ENCODE peak calls at places on chromosomes 7 and 10, in seven cellular contexts. H is A549, A is GM20000, R is astrocyte of the spinal cord, I is thoracic aorta, V is ascending aorta, W is neural progenitor cell. C is an unnamed sample.

GRCh38 chr10:10591682-10592412 is 425.8 kb upstream of the CELF2 start:
- DNase-seq in H (no peak), A (no peak), R (no peak), I (no peak), V (no peak), W (peak; percentile 16), C (no peak)

GRCh38 chr7:106345421-106346166 is 60.8 kb upstream of the NAMPT start:
- DNase-seq in H (no peak), A (no peak), R (peak; percentile 59), I (no peak), V (no peak), W (no peak), C (no peak)

GRCh38 chr10:110680473-110681020 is 36.4 kb downstream of the RBM20 start:
- DNase-seq in H (no peak), A (no peak), R (no peak), I (no peak), V (no peak), W (no peak), C (no peak)

GRCh38 chr10:114311023-114311422 is 72.0 kb downstream of the VWA2 start:
- DNase-seq in H (no peak), A (no peak), R (no peak), I (no peak), V (peak; percentile 24), W (no peak), C (no peak)

GRCh38 chr10:49037187-49037586 is 78.1 kb downstream of the VSTM4 start:
- DNase-seq in H (no peak), A (no peak), R (peak; percentile 34), I (no peak), V (no peak), W (no peak), C (peak; percentile 87)

GRCh38 chr10:31322647-31323046 is 3.6 kb downstream of the ZEB1 start:
- DNase-seq in H (peak; percentile 28), A (peak; percentile 17), R (no peak), I (no peak), V (no peak), W (peak; percentile 5), C (no peak)

GRCh38 chr10:5976689-5977470 is 463 bp downstream of the IL15RA start:
- DNase-seq in H (peak; percentile 55), A (peak; percentile 60), R (peak; percentile 37), I (no peak), V (peak; percentile 74), W (peak; percentile 58), C (peak; percentile 7)

GRCh38 chr10:108461976-108462375 is 1297.5 kb upstream of the SORCS1 start:
- DNase-seq in H (no peak), A (no peak), R (no peak), I (no peak), V (no peak), W (no peak), C (no peak)

GRCh38 chr7:169165-169853 is 23.1 kb upstream of the FAM20C start:
- DNase-seq in H (no peak), A (no peak), R (no peak), I (no peak), V (no peak), W (peak; percentile 26), C (no peak)

GRCh38 chr10:4263281-4263921 is 478.4 kb upstream of the KLF6 start:
- DNase-seq in H (no peak), A (no peak), R (no peak), I (no peak), V (no peak), W (no peak), C (no peak)

GRCh38 chr10:43078175-43078985 is 1.5 kb downstream of the RET start:
- DNase-seq in H (peak; percentile 17), A (peak; percentile 37), R (no peak), I (no peak), V (no peak), W (no peak), C (no peak)

GRCh38 chr10:132724436-132724835 is 61.5 kb downstream of the NKX6-2 start:
- DNase-seq in H (no peak), A (no peak), R (peak; percentile 89), I (no peak), V (no peak), W (no peak), C (no peak)

GRCh38 chr10:101867931-101868330 is 24.3 kb upstream of the KCNIP2 start:
- DNase-seq in H (no peak), A (no peak), R (no peak), I (no peak), V (no peak), W (no peak), C (peak; percentile 31)

GRCh38 chr7:140738280-140738679 is 41.8 kb downstream of the NDUFB2 start:
- DNase-seq in H (no peak), A (no peak), R (no peak), I (no peak), V (no peak), W (no peak), C (no peak)

GRCh38 chr7:31137234-31137633 is 85.1 kb downstream of the ADCYAP1R1 start:
- DNase-seq in H (no peak), A (no peak), R (no peak), I (no peak), V (no peak), W (no peak), C (no peak)

GRCh38 chr7:25656581-25657026 is 428.3 kb upstream of the NPVF start:
- DNase-seq in H (no peak), A (no peak), R (no peak), I (no peak), V (no peak), W (no peak), C (peak; percentile 96)

GRCh38 chr7:101556453-101556968 is 72.6 kb downstream of the MYL10 start:
- DNase-seq in H (no peak), A (no peak), R (no peak), I (no peak), V (peak; percentile 18), W (no peak), C (no peak)

GRCh38 chr7:113268757-113269156 is 150.4 kb upstream of the SMIM30 start:
- DNase-seq in H (no peak), A (no peak), R (no peak), I (no peak), V (no peak), W (no peak), C (no peak)

GRCh38 chr7:133853706-133854276 is 273.3 kb upstream of the LRGUK start:
- DNase-seq in H (peak; percentile 82), A (peak; percentile 18), R (peak; percentile 81), I (no peak), V (no peak), W (peak; percentile 72), C (peak; percentile 66)

GRCh38 chr7:105656922-105657521 is 75.7 kb upstream of the EFCAB10 start:
- DNase-seq in H (peak; percentile 58), A (peak; percentile 72), R (no peak), I (no peak), V (no peak), W (peak; percentile 75), C (no peak)

GRCh38 chr7:38257350-38257677 is 16.1 kb downstream of the TARP start:
- DNase-seq in H (no peak), A (no peak), R (no peak), I (no peak), V (no peak), W (no peak), C (no peak)

GRCh38 chr7:17044396-17044795 is 162.6 kb upstream of the AGR3 start:
- DNase-seq in H (no peak), A (no peak), R (no peak), I (no peak), V (no peak), W (peak; percentile 54), C (no peak)

GRCh38 chr10:30736685-30737232 is 107.2 kb upstream of the LYZL2 start:
- DNase-seq in H (peak; percentile 90), A (peak; percentile 57), R (peak; percentile 100), I (peak; percentile 43), V (peak; percentile 93), W (no peak), C (peak; percentile 99)

GRCh38 chr10:126500866-126501265 is 112.6 kb upstream of the ADAM12 start:
- DNase-seq in H (no peak), A (no peak), R (peak; percentile 84), I (no peak), V (no peak), W (no peak), C (peak; percentile 30)

GRCh38 chr10:72250666-72251065 is 23.1 kb upstream of the DDIT4 start:
- DNase-seq in H (peak; percentile 66), A (no peak), R (peak; percentile 87), I (no peak), V (peak; percentile 78), W (no peak), C (no peak)

GRCh38 chr7:2510130-2510776 is 9.3 kb upstream of the LFNG start:
- DNase-seq in H (no peak), A (no peak), R (no peak), I (no peak), V (no peak), W (no peak), C (no peak)

GRCh38 chr7:84009051-84009450 is 185.5 kb downstream of the SEMA3A start:
- DNase-seq in H (peak; percentile 21), A (no peak), R (no peak), I (no peak), V (no peak), W (no peak), C (no peak)

GRCh38 chr10:68007356-68007755 is 67.7 kb downstream of the HERC4 start:
- DNase-seq in H (no peak), A (no peak), R (no peak), I (no peak), V (no peak), W (no peak), C (no peak)

GRCh38 chr10:68010426-68010825 is 64.7 kb downstream of the HERC4 start:
- DNase-seq in H (no peak), A (no peak), R (no peak), I (no peak), V (no peak), W (no peak), C (no peak)
- TF ChIP-seq CTCF in H (no peak), A (no peak), R (no peak), I (no peak), V (no peak), W (no peak), C (no peak)

GRCh38 chr7:114310344-114311118 is 104.1 kb upstream of the FOXP2 start:
- DNase-seq in H (no peak), A (no peak), R (no peak), I (no peak), V (no peak), W (no peak), C (no peak)
- TF ChIP-seq CTCF in H (peak; percentile 6), A (no peak), R (peak; percentile 11), I (no peak), V (peak; percentile 10), W (peak; percentile 5), C (no peak)

GRCh38 chr7:128454808-128455555 is 696 bp upstream of the HILPDA start:
- DNase-seq in H (no peak), A (no peak), R (no peak), I (no peak), V (no peak), W (peak; percentile 24), C (peak; percentile 3)
- TF ChIP-seq CTCF in H (no peak), A (no peak), R (no peak), I (peak; percentile 18), V (peak; percentile 27), W (peak; percentile 4), C (no peak)

DNA sequence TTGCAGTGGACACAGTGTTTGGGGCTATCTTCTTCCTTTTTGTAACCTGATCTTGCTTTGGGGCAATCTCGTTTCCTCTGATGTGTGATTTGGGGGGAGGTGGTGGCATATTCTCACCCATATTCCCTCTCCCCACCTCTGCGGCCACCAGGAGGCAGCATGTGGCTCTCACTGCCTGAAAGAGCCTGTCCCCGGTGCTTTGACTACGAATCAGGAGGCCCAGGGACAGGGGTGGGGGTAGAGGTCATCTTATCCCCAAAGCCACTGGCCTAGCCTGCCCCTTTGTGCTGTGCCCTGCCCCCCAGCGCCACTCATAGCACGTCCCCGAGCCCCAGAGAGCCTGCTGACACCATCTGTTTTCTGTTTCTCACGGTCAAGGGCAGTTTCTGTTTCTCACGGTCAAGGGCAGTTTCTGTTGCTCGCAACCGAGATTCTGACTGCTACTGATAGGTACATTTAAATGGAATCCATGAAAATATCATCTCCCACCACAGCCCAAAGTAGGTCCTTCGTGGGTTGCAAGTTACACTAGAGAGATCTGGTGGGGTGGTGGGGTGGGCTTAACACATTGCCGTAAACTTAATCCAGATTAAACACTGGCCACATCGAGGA is 28.2 kb downstream of the PHYH start:
- DNase-seq in H (peak; percentile 40), A (peak; percentile 73), R (no peak), I (no peak), V (peak; percentile 65), W (peak; percentile 68), C (no peak)
- TF ChIP-seq CTCF in H (peak; percentile 33), A (peak; percentile 63), R (peak; percentile 59), I (no peak), V (peak; percentile 31), W (peak; percentile 65), C (peak; percentile 23)

C was measured in AG09319.